ENCODE peak calls at places on chromosomes 12 and 14, in six cellular contexts. Y, A, P, R, D and Z are unnamed samples.

GRCh38 chr14:42222924-42223471 is 616.3 kb downstream of the LRFN5 start:
- DNase-seq in A (peak; percentile 71), R (peak; percentile 83), D (no peak), P (peak; percentile 45), Y (no peak), Z (peak; percentile 36)

GRCh38 chr12:86669010-86669409 is 412.8 kb upstream of the MGAT4C start:
- DNase-seq in A (peak; percentile 71), Y (no peak), P (no peak), D (no peak), R (no peak), Z (no peak)

GRCh38 chr12:15688838-15689237 is 100.3 kb downstream of the EPS8 start:
- DNase-seq in P (no peak), D (no peak), A (no peak), R (no peak), Y (no peak), Z (no peak)

GRCh38 chr14:96221109-96221650 is 16.5 kb downstream of the BDKRB2 start:
- DNase-seq in Y (peak; percentile 24), R (peak; percentile 53), D (no peak), A (no peak), P (no peak), Z (peak; percentile 41)

GRCh38 chr14:105939810-105940508 is 413.6 kb downstream of the TMEM121 start:
- DNase-seq in P (no peak), R (no peak), A (no peak), Y (no peak), D (no peak), Z (no peak)

GRCh38 chr14:34420547-34421150 is 41.4 kb downstream of the SPTSSA start:
- DNase-seq in Y (no peak), A (peak; percentile 8), R (no peak), P (no peak), D (no peak), Z (no peak)

GRCh38 chr14:80977103-80977728 is 21.8 kb downstream of the TSHR start:
- DNase-seq in A (no peak), D (no peak), Y (no peak), R (no peak), P (no peak), Z (no peak)

GRCh38 chr12:118850244-118850825 is 131.0 kb upstream of the SRRM4 start:
- DNase-seq in D (no peak), P (no peak), A (no peak), Y (no peak), R (no peak), Z (no peak)

GRCh38 chr12:58268080-58268479 is 326.7 kb downstream of the ATP23 start:
- DNase-seq in Y (no peak), A (no peak), D (no peak), P (no peak), R (peak; percentile 18), Z (no peak)

GRCh38 chr14:101220921-101221510 is 317.5 kb upstream of the RTL1 start:
- DNase-seq in Y (no peak), D (no peak), A (no peak), P (no peak), R (no peak), Z (no peak)

GRCh38 chr14:98578204-98578603 is 693.8 kb downstream of the BCL11B start:
- DNase-seq in A (peak; percentile 94), R (no peak), Y (no peak), D (no peak), P (no peak), Z (no peak)

GRCh38 chr12:82912406-82912805 is 225.7 kb downstream of the TMTC2 start:
- DNase-seq in Y (no peak), P (no peak), D (no peak), R (peak; percentile 4), A (peak; percentile 76), Z (peak; percentile 23)

GRCh38 chr14:101174980-101175606 is 271.6 kb upstream of the RTL1 start:
- DNase-seq in D (no peak), Y (no peak), R (no peak), A (no peak), P (no peak), Z (no peak)

GRCh38 chr12:60849723-60850122 is 1253.9 kb downstream of the SLC16A7 start:
- DNase-seq in D (no peak), Y (no peak), A (no peak), R (no peak), P (no peak), Z (no peak)

GRCh38 chr12:91347686-91348085 is 165.1 kb upstream of the DCN start:
- DNase-seq in D (no peak), P (no peak), A (no peak), Y (no peak), R (no peak), Z (no peak)

GRCh38 chr12:115207216-115207915 is 523.4 kb upstream of the TBX3 start:
- DNase-seq in R (no peak), Y (no peak), D (no peak), P (no peak), A (no peak), Z (no peak)

GRCh38 chr12:9404469-9405260 is 196.5 kb upstream of the PZP start:
- DNase-seq in Y (no peak), D (no peak), P (no peak), A (no peak), R (no peak), Z (no peak)

GRCh38 chr12:68240975-68241374 is 12.4 kb downstream of the IL22 start:
- DNase-seq in P (no peak), Y (no peak), R (peak; percentile 57), D (no peak), A (peak; percentile 25), Z (peak; percentile 77)

GRCh38 chr12:53276511-53276910 is 8.4 kb downstream of the ESPL1 start:
- DNase-seq in P (no peak), R (no peak), Y (no peak), A (no peak), D (no peak), Z (no peak)

GRCh38 chr12:39807043-39807442 is 187.4 kb upstream of the ABCD2 start:
- DNase-seq in D (no peak), Y (no peak), R (no peak), P (no peak), A (no peak), Z (no peak)

GRCh38 chr12:53725824-53726223 is 1.4 kb downstream of the CALCOCO1 start:
- DNase-seq in D (no peak), R (peak; percentile 19), Y (no peak), P (no peak), A (no peak), Z (no peak)

GRCh38 chr12:85575115-85576096 is 260.8 kb downstream of the RASSF9 start:
- DNase-seq in R (peak; percentile 64), P (peak; percentile 30), Y (peak; percentile 50), D (peak; percentile 38), A (peak; percentile 47), Z (peak; percentile 66)

GRCh38 chr14:24613241-24613640 is 3.8 kb upstream of the GZMH start:
- DNase-seq in D (no peak), R (no peak), P (no peak), Y (no peak), A (peak; percentile 85), Z (no peak)

GRCh38 chr14:91230363-91231035 is 14.0 kb downstream of the GPR68 start:
- DNase-seq in Y (no peak), P (no peak), D (no peak), A (no peak), R (peak; percentile 36), Z (no peak)

GRCh38 chr14:38208825-38209562 is 1.3 kb downstream of the SSTR1 start:
- DNase-seq in P (no peak), R (peak; percentile 74), Y (no peak), A (no peak), D (peak; percentile 82), Z (peak; percentile 78)

GRCh38 chr12:32270818-32271710 is 128.3 kb upstream of the FGD4 start:
- DNase-seq in R (peak; percentile 62), D (no peak), A (no peak), P (no peak), Y (no peak), Z (peak; percentile 63)

DNA sequence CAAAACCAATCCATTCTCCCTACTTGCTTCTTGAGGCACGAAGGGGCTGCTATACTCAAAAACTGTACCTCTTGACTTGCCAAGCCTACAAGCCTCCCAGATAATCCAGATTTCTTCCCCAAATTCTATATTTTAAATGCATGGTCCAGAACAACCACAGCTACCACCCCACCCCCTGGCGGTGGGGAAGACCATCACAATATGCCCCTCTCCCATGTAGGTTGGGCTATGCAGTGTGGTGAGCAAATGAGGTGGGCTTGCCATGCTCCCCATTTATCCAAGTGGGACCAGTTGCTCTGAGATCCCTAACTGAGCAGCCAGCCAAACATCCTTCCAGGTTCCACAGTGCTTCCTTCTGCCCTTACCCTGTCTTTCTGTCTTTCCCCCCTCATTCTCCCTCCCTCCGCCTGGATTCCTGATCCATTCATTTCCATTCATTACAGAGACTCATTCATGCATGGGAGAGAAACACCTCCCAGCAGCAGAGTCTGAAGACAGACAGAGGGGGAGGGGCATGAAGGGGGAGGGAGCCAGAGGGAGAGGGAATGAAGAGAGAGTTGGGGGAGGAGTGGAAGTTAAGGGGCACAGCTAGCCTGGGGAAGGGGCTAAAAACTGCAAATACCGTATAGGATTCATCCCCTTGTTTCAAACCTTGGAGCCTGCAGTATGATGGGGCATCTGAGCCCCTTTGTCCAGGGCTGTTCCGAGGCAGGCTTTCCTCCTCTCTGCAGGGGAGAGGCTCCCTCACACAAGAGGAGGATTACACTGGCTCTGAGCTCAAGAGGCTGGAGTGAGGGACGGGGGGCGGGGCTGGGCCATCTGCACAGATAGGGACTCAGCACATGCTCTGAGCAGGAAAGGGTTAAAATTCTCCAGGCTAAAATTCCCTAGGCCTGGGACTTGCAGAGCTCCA is 4.4 kb downstream of the ZNF219 start:
- DNase-seq in D (no peak), A (no peak), P (no peak), R (no peak), Y (no peak), Z (no peak)
- TF ChIP-seq CTCF in D (no peak), A (peak; percentile 13), P (peak; percentile 54), R (peak; percentile 31), Y (no peak), Z (peak; percentile 36)

DNA sequence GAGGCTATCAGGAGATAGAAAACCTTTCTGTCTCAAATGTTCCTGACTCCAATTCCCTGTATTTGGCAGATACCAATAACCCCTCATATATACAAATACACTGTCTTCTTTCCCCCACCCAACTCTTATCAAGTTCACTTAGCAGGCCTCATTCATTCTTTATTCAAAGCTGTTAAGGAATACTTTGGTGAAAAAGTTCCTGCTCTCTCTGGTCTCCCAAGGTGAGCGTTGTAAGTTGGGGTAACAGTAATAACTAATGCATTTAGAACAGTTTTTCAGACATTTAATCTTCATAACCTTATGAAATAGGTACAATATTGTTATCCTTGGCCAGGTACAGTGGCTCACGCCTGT is 3.9 kb upstream of the GDF11 start:
- DNase-seq in D (no peak), P (no peak), Y (no peak), A (no peak), R (no peak), Z (no peak)
- H3K4me3 ChIP-seq in D (no peak overlapping the region), P (no peak overlapping the region), Y (no peak overlapping the region), A (no peak overlapping the region), R (peak overlapping the region; percentile 68), Z (no peak overlapping the region)

GRCh38 chr12:109346920-109347319 is 780 bp upstream of the MYO1H start:
- DNase-seq in P (no peak), R (no peak), Y (no peak), D (no peak), A (no peak), Z (no peak)
- TF ChIP-seq CTCF in P (no peak), R (no peak), Y (no peak), D (no peak), A (peak; percentile 11), Z (no peak)

DNA sequence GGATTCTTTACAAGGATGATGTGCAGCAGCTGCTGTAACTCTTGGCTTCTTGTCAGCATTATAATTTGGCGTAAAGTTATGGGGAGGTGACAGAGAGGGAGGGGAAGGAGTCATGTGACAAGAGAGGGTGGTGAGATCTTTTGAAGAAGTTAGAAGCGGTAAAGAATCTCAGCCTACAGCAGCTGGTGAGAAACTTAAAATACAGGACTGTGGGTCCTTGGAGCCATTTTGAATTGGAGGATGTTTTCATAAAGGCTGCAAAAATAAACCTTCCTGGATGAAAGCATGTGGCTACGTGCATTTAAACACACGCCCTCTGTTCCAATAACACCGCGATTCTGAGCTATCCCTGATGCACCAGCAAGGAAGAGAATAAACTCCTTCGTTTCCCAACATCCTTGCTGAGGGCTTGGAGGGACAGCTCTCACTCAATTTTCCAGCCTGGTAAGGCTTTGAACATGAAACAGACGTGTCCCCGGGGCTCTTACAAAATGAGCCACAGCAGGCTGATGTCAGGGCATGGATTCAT is 133.7 kb downstream of the TMEM30B start:
- DNase-seq in A (peak; percentile 52), Y (no peak), P (no peak), D (no peak), R (peak; percentile 84), Z (no peak)
- H3K4me3 ChIP-seq in A (no peak overlapping the region), Y (no peak overlapping the region), P (no peak overlapping the region), D (no peak overlapping the region), R (no peak overlapping the region), Z (no peak overlapping the region)